ENCODE peak calls at places on chromosome 1, in ten cellular contexts. B, L, M, O, S, Y, W, K, X and D are unnamed samples.

GRCh38 chr1:29555043-29555620 is 318.8 kb downstream of the PTPRU start:
- DNase-seq in B (no peak), L (no peak), M (no peak), O (no peak), S (no peak), Y (no peak), W (no peak), K (no peak), X (no peak), D (no peak)

GRCh38 chr1:151047591-151047924 is at the start of gene C1orf56:
- DNase-seq in B (peak), L (no peak), M (peak), O (peak), S (peak), Y (peak), W (peak), K (peak), X (peak), D (peak)

GRCh38 chr1:210232524-210233215 is at the start of gene SERTAD4:
- DNase-seq in B (no peak), L (peak), M (peak), O (peak), S (peak), Y (peak), W (peak), K (peak), X (peak), D (peak)

GRCh38 chr1:115069186-115069585 is 20.1 kb downstream of the TSPAN2 start:
- DNase-seq in B (no peak), L (no peak), M (peak), O (no peak), S (no peak), Y (no peak), W (peak), K (no peak), X (no peak), D (no peak)

GRCh38 chr1:98278055-98278454 is 357.2 kb upstream of the DPYD start:
- DNase-seq in B (no peak), L (no peak), M (no peak), O (no peak), S (peak), Y (no peak), W (no peak), K (no peak), X (no peak), D (no peak)

GRCh38 chr1:201711811-201712210 is 117.1 kb upstream of the IPO9 start:
- DNase-seq in B (no peak), L (no peak), M (peak), O (no peak), S (no peak), Y (no peak), W (no peak), K (no peak), X (peak), D (no peak)

GRCh38 chr1:22751124-22751531 is 40.5 kb downstream of the EPHB2 start:
- DNase-seq in B (no peak), L (no peak), M (no peak), O (peak), S (no peak), Y (no peak), W (no peak), K (peak), X (no peak), D (peak)

GRCh38 chr1:62652387-62652786 is 35.8 kb downstream of the DOCK7 start:
- DNase-seq in B (no peak), L (no peak), M (no peak), O (no peak), S (no peak), Y (no peak), W (no peak), K (no peak), X (no peak), D (no peak)

GRCh38 chr1:17119744-17120482 is 662 bp upstream of the PADI2 start:
- DNase-seq in B (peak), L (no peak), M (no peak), O (no peak), S (peak), Y (no peak), W (peak), K (no peak), X (no peak), D (no peak)

GRCh38 chr1:217968085-217968484 is 317.0 kb upstream of the RRP15 start:
- DNase-seq in B (no peak), L (no peak), M (no peak), O (no peak), S (no peak), Y (no peak), W (no peak), K (no peak), X (no peak), D (no peak)

GRCh38 chr1:28232558-28233263 is at the start of gene DNAJC8:
- DNase-seq in B (peak), L (peak), M (peak), O (peak), S (peak), Y (peak), W (peak), K (peak), X (peak), D (peak)

GRCh38 chr1:28235746-28236655 is at the start of gene ATP5IF1:
- DNase-seq in B (peak), L (peak), M (peak), O (peak), S (peak), Y (peak), W (peak), K (peak), X (peak), D (peak)

GRCh38 chr1:28229089-28229488 is 3.7 kb downstream of the DNAJC8 start:
- DNase-seq in B (no peak), L (no peak), M (no peak), O (no peak), S (no peak), Y (no peak), W (no peak), K (no peak), X (no peak), D (no peak)

GRCh38 chr1:28236656-28237331 is 870 bp downstream of the ATP5IF1 start:
- DNase-seq in B (no peak), L (no peak), M (peak), O (peak), S (peak), Y (no peak), W (peak), K (no peak), X (no peak), D (no peak)

DNA sequence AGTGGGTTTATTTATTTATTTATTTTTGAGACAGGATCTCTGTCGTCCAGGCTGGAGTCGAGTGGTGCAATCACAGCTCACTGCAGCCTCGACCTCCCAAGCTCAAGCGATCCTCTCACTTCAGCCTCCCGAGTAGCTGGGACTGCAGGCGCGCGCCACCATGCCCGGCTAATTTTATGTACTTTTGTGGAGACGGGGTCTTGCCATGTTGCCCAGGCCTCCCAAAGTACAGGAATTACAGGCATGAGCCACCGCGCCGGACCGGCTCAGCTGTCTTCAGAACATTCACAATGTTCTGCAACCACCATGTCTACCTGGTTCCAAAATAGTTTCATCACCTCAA is 406 bp upstream of the DNAJC8 start:
- DNase-seq in B (no peak), L (no peak), M (no peak), O (no peak), S (no peak), Y (no peak), W (no peak), K (no peak), X (no peak), D (no peak)
- H3K27ac ChIP-seq in B (peak), L (peak), M (no peak), O (no peak), S (no peak), Y (no peak), W (no peak), K (peak), X (peak), D (peak)

GRCh38 chr1:204274441-204274840 is 60.7 kb upstream of the GOLT1A start:
- DNase-seq in B (no peak), L (no peak), M (no peak), O (no peak), S (no peak), Y (no peak), W (peak), K (no peak), X (no peak), D (no peak)
- H3K4me3 ChIP-seq in B (no peak), L (no peak), M (no peak), O (no peak), S (no peak), Y (no peak), W (no peak), K (no peak), X (no peak), D (no peak)

GRCh38 chr1:101238041-101238515 is 1.3 kb downstream of the S1PR1 start:
- DNase-seq in B (peak), L (no peak), M (peak), O (no peak), S (peak), Y (no peak), W (no peak), K (no peak), X (no peak), D (no peak)
- H3K27ac ChIP-seq in B (peak), L (no peak), M (peak), O (peak), S (no peak), Y (no peak), W (peak), K (peak), X (peak), D (peak)

GRCh38 chr1:208257326-208257725 is 13.1 kb upstream of the PLXNA2 start:
- DNase-seq in B (no peak), L (no peak), M (no peak), O (no peak), S (no peak), Y (no peak), W (no peak), K (no peak), X (no peak), D (no peak)
- H3K4me3 ChIP-seq in B (no peak), L (no peak), M (no peak), O (no peak), S (no peak), Y (no peak), W (no peak), K (no peak), X (no peak), D (no peak)